ENCODE peak calls at places on chromosomes 2 and 18, in five cellular contexts. C, U, V, Q and D are unnamed samples.

GRCh38 chr2:149799296-149799695 is 211.7 kb upstream of the MMADHC start:
- DNase-seq in C (no peak), U (peak; percentile 27), V (no peak), Q (peak; percentile 73), D (no peak)

GRCh38 chr18:7116832-7117389 is 686 bp downstream of the LAMA1 start:
- DNase-seq in C (no peak), U (no peak), V (no peak), Q (no peak), D (no peak)

GRCh38 chr2:224042191-224042696 is 3.2 kb upstream of the SERPINE2 start:
- DNase-seq in C (no peak), U (no peak), V (no peak), Q (no peak), D (no peak)

GRCh38 chr2:159713691-159714585 is 1.6 kb downstream of the MARCHF7 start:
- DNase-seq in C (no peak), U (no peak), V (peak; percentile 48), Q (peak; percentile 47), D (no peak)

GRCh38 chr18:477565-477964 is 22.9 kb downstream of the COLEC12 start:
- DNase-seq in C (no peak), U (no peak), V (no peak), Q (no peak), D (no peak)

GRCh38 chr2:73985318-73986084 is 791 bp downstream of the TET3 start:
- DNase-seq in C (no peak), U (no peak), V (no peak), Q (no peak), D (no peak)

GRCh38 chr2:16247371-16248177 is 307.2 kb downstream of the MYCN start:
- DNase-seq in C (no peak), U (no peak), V (no peak), Q (no peak), D (no peak)

GRCh38 chr2:119592436-119592835 is 48.2 kb downstream of the CFAP221 start:
- DNase-seq in C (no peak), U (no peak), V (no peak), Q (no peak), D (no peak)

GRCh38 chr18:45801396-45802004 is 24.0 kb upstream of the SIGLEC15 start:
- DNase-seq in C (no peak), U (no peak), V (no peak), Q (peak; percentile 34), D (no peak)

GRCh38 chr2:134773372-134774073 is 54.7 kb upstream of the TMEM163 start:
- DNase-seq in C (no peak), U (no peak), V (no peak), Q (no peak), D (no peak)

GRCh38 chr18:50877545-50878265 is 1.2 kb upstream of the ME2 start:
- DNase-seq in C (no peak), U (peak; percentile 44), V (no peak), Q (no peak), D (no peak)

GRCh38 chr2:65728477-65729180 is 296.2 kb upstream of the SPRED2 start:
- DNase-seq in C (no peak), U (peak; percentile 67), V (no peak), Q (no peak), D (no peak)

GRCh38 chr2:147636888-147637270 is 207.9 kb upstream of the ACVR2A start:
- DNase-seq in C (no peak), U (no peak), V (no peak), Q (no peak), D (no peak)

GRCh38 chr2:236178921-236179652 is 10.9 kb upstream of the GBX2 start:
- DNase-seq in C (no peak), U (no peak), V (no peak), Q (no peak), D (no peak)

GRCh38 chr18:73366713-73367112 is 498.9 kb upstream of the NETO1 start:
- DNase-seq in C (no peak), U (no peak), V (peak; percentile 26), Q (peak; percentile 17), D (no peak)

GRCh38 chr2:135245055-135245454 is 193.0 kb downstream of the RAB3GAP1 start:
- DNase-seq in C (no peak), U (no peak), V (peak; percentile 41), Q (no peak), D (peak; percentile 15)

GRCh38 chr2:170843656-170844055 is 27.0 kb downstream of the GAD1 start:
- DNase-seq in C (no peak), U (peak; percentile 45), V (peak; percentile 4), Q (peak; percentile 79), D (no peak)

GRCh38 chr2:227411990-227412350 is 24.2 kb upstream of the SCYGR1 start:
- DNase-seq in C (no peak), U (no peak), V (no peak), Q (no peak), D (no peak)

GRCh38 chr2:10524841-10525572 is 76.9 kb upstream of the ODC1 start:
- DNase-seq in C (no peak), U (no peak), V (no peak), Q (no peak), D (no peak)